ENCODE peak calls at places on chromosomes 12 and 14, in ten cellular contexts. O, J, W, B, M, L, F, S, Y and P are unnamed samples.
A peak's percentile ranks its signal among the peaks of the same experiment; 100 is the strongest.

GRCh38 chr12:58030566-58031279 is 89.4 kb downstream of the ATP23 start:
- DNase-seq in O (peak; percentile 35), Y (no peak), L (no peak), S (peak; percentile 4), J (no peak), B (no peak), W (peak; percentile 97), M (peak; percentile 14), F (no peak), P (no peak)

GRCh38 chr12:30063435-30063945 is 279.7 kb upstream of the TMTC1 start:
- DNase-seq in Y (no peak), S (no peak), B (no peak), W (no peak), F (no peak), J (no peak), O (no peak), M (no peak), L (no peak), P (no peak)

GRCh38 chr14:58587271-58587670 is 50.5 kb upstream of the DACT1 start:
- DNase-seq in B (no peak), M (peak; percentile 7), Y (no peak), S (peak; percentile 87), O (peak; percentile 64), W (no peak), J (no peak), L (peak; percentile 71), F (no peak), P (no peak)

GRCh38 chr12:91931110-91931509 is 214.5 kb downstream of the BTG1 start:
- DNase-seq in W (peak; percentile 93), S (no peak), O (peak; percentile 28), F (no peak), B (no peak), M (no peak), J (no peak), Y (peak; percentile 31), L (no peak), P (no peak)

GRCh38 chr12:102629262-102629888 is 149.0 kb upstream of the IGF1 start:
- DNase-seq in B (no peak), Y (no peak), M (peak; percentile 22), L (peak; percentile 19), J (no peak), O (no peak), F (no peak), W (no peak), S (peak; percentile 45), P (no peak)

GRCh38 chr14:37024166-37024565 is 148.2 kb downstream of the SLC25A21 start:
- DNase-seq in S (no peak), L (no peak), F (no peak), Y (no peak), O (no peak), J (peak; percentile 39), W (no peak), M (no peak), B (no peak), P (no peak)

GRCh38 chr12:89707992-89708792 is 446 bp downstream of the ATP2B1 start:
- DNase-seq in W (peak; percentile 20), J (peak; percentile 54), F (peak; percentile 48), L (peak; percentile 14), Y (no peak), M (no peak), S (peak; percentile 17), O (peak; percentile 34), B (peak; percentile 56), P (no peak)

GRCh38 chr12:44148936-44149335 is 313.1 kb downstream of the TMEM117 start:
- DNase-seq in J (no peak), M (no peak), O (no peak), W (no peak), S (no peak), F (no peak), Y (no peak), B (no peak), L (no peak), P (no peak)

GRCh38 chr14:22375321-22375930 is 213.6 kb downstream of the DAD1 start:
- DNase-seq in F (no peak), O (peak; percentile 80), L (peak; percentile 56), S (peak; percentile 68), Y (no peak), J (peak; percentile 77), B (peak; percentile 66), W (peak; percentile 38), M (no peak), P (peak; percentile 17)

GRCh38 chr12:93247313-93248057 is 130.2 kb upstream of the NUDT4 start:
- DNase-seq in W (no peak), S (peak; percentile 36), L (no peak), O (no peak), Y (no peak), J (no peak), F (no peak), B (no peak), M (no peak), P (no peak)

GRCh38 chr12:58727526-58727925 is 192.8 kb downstream of the LRIG3 start:
- DNase-seq in L (no peak), Y (no peak), F (no peak), B (no peak), O (peak; percentile 36), J (no peak), W (peak; percentile 15), M (peak; percentile 31), S (peak; percentile 41), P (no peak)

GRCh38 chr12:120115692-120116442 is 686 bp downstream of the RAB35 start:
- DNase-seq in F (no peak), O (peak; percentile 55), J (peak; percentile 69), B (peak; percentile 73), S (peak; percentile 26), Y (no peak), M (no peak), W (peak; percentile 23), L (no peak), P (no peak)

GRCh38 chr12:82686223-82687019 is at the start of gene TMTC2:
- DNase-seq in Y (peak; percentile 89), S (peak; percentile 82), F (peak; percentile 92), W (peak; percentile 92), J (peak; percentile 93), L (peak; percentile 89), M (peak; percentile 87), O (peak; percentile 87), B (peak; percentile 96), P (peak; percentile 78)

GRCh38 chr12:82688619-82689018 is 1.9 kb downstream of the TMTC2 start:
- DNase-seq in L (no peak), M (no peak), S (no peak), F (no peak), B (no peak), O (no peak), Y (no peak), W (no peak), J (no peak), P (no peak)

GRCh38 chr12:82685721-82686222 is 934 bp upstream of the TMTC2 start:
- DNase-seq in L (peak; percentile 95), M (peak; percentile 87), Y (peak; percentile 95), J (peak; percentile 98), S (peak; percentile 86), B (peak; percentile 97), W (peak; percentile 87), F (peak; percentile 92), O (peak; percentile 93), P (peak; percentile 95)

GRCh38 chr12:82688035-82688501 is 1.4 kb downstream of the TMTC2 start:
- DNase-seq in F (no peak), M (peak; percentile 7), S (no peak), O (peak; percentile 7), B (peak; percentile 41), J (no peak), L (peak; percentile 9), Y (no peak), W (peak; percentile 15), P (no peak)

GRCh38 chr12:82687020-82687951 is 580 bp downstream of the TMTC2 start:
- DNase-seq in M (peak; percentile 8), B (peak; percentile 85), Y (peak; percentile 58), W (peak; percentile 71), O (peak; percentile 21), S (peak; percentile 9), F (peak; percentile 33), J (peak; percentile 81), L (peak; percentile 34), P (no peak)
- TF ChIP-seq CTCF in M (no peak), B (no peak), Y (no peak), W (no peak), O (no peak), S (no peak), F (no peak), J (peak; percentile 10), L (no peak), P (no peak)

DNA sequence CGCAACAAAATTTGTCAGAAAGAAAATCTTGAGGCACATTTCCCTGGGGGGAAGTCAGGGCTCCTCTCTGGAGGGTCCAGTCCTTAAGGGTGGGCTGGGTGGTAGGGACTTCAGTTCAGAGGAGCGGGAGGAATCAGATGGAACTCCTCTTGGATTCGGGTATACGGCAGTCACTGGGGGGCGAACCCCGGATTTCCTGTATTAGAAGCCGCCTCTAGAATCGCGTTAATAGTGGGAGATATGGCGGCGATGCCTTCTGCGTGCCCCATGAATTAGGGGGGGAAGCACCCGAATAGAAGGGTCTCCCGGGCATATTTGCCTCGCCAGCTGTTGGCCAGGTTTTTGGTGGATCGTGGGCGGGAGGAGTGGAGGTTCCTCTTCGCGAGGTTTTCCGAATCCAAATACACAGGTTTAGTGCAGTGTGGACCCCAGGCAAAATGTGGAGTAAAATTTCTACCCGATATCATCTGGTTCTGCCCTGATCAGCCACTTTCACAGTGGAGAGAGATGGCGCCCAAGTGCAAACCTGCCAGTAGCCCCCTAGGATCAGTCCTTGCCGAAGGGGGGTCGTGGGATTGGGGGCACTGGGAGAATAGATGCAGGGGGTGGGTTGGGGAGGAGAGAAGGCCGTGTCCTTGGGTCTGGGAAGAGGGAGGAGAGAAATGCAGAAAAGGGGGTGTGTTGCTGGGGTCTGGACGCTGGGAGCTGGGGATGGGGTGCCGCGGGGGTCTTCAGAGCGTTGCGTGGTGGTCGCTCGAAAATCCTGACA is 637 bp downstream of the MEG3 start:
- DNase-seq in B (no peak), L (no peak), J (no peak), W (no peak), M (no peak), F (no peak), O (no peak), Y (no peak), S (no peak), P (no peak)
- H3K4me3 ChIP-seq in B (no peak overlapping the region), L (peak overlapping the region; percentile 82), J (no peak overlapping the region), W (peak overlapping the region; percentile 32), M (peak overlapping the region; percentile 69), F (peak overlapping the region; percentile 15), O (peak overlapping the region; percentile 58), Y (peak overlapping the region; percentile 49), S (peak overlapping the region; percentile 81), P (peak overlapping the region; percentile 55)

GRCh38 chr12:82896979-82897378 is 210.3 kb downstream of the TMTC2 start:
- DNase-seq in S (peak; percentile 41), B (no peak), F (no peak), W (peak; percentile 81), Y (no peak), M (no peak), L (peak; percentile 38), O (peak; percentile 21), J (no peak), P (no peak)
- TF ChIP-seq CTCF in S (no peak), B (no peak), F (no peak), W (no peak), Y (no peak), M (no peak), L (no peak), O (no peak), J (no peak), P (no peak)

DNA sequence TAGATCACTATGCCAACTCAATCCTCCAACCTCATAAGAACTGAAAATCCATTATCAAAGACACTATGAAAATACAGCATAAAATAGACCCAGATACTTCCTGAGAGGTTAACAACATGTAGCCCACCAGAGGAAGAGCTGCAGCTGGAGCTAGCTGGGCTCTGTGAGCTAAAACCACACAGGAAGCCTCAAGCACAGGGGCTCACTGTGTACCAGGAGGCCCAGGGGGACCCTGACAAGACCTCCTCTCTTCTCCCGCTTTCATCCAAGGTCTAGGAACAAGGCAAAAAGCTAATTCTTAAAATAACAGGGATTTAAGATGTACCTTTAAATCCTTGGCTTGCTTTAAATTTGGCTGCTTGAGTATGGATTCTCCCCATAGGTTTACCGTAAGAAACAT is 53.6 kb downstream of the EIF2S3B start:
- DNase-seq in B (no peak), L (no peak), F (no peak), S (no peak), M (no peak), J (no peak), O (no peak), Y (no peak), W (no peak), P (no peak)
- H3K4me3 ChIP-seq in B (no peak overlapping the region), L (no peak overlapping the region), F (no peak overlapping the region), S (no peak overlapping the region), M (no peak overlapping the region), J (no peak overlapping the region), O (no peak overlapping the region), Y (no peak overlapping the region), W (no peak overlapping the region), P (no peak overlapping the region)